ENCODE peak calls at places on chromosomes 3 and 15, in six cellular contexts. One of them, this sample, is unnamed.

GRCh38 chr15:100928632-100929280 is 9.6 kb downstream of the LRRK1 start:
- DNase-seq in neural progenitor cell: peak; percentile 17
- DNase-seq in GM12891: no peak
- DNase-seq in esophagus squamous epithelium: no peak
- DNase-seq in stimulated activated CD8-positive, alpha-beta memory T cell treated with anti-CD3 and anti-CD28 coated beads, Interleukin-2, amount 100 ng/mL, for 48 hours: no peak
- DNase-seq in activated naive CD4-positive, alpha-beta T cell treated with anti-CD3 and anti-CD28 coated beads, Interleukin-2, amount 50 U/mL, for 16 hours: no peak
- DNase-seq in this sample: no peak

GRCh38 chr3:60755094-60755493 is 496.2 kb downstream of the FHIT start:
- DNase-seq in neural progenitor cell: peak; percentile 56
- DNase-seq in GM12891: no peak
- DNase-seq in esophagus squamous epithelium: no peak
- DNase-seq in stimulated activated CD8-positive, alpha-beta memory T cell treated with anti-CD3 and anti-CD28 coated beads, Interleukin-2, amount 100 ng/mL, for 48 hours: no peak
- DNase-seq in activated naive CD4-positive, alpha-beta T cell treated with anti-CD3 and anti-CD28 coated beads, Interleukin-2, amount 50 U/mL, for 16 hours: no peak
- DNase-seq in this sample: no peak

GRCh38 chr15:59170295-59170881 is 36.3 kb upstream of the LDHAL6B start:
- DNase-seq in neural progenitor cell: peak; percentile 27
- DNase-seq in GM12891: no peak
- DNase-seq in esophagus squamous epithelium: no peak
- DNase-seq in stimulated activated CD8-positive, alpha-beta memory T cell treated with anti-CD3 and anti-CD28 coated beads, Interleukin-2, amount 100 ng/mL, for 48 hours: no peak
- DNase-seq in activated naive CD4-positive, alpha-beta T cell treated with anti-CD3 and anti-CD28 coated beads, Interleukin-2, amount 50 U/mL, for 16 hours: no peak
- DNase-seq in this sample: no peak

GRCh38 chr15:37081985-37082384 is 18.4 kb downstream of the MEIS2 start:
- DNase-seq in neural progenitor cell: no peak
- DNase-seq in GM12891: no peak
- DNase-seq in esophagus squamous epithelium: no peak
- DNase-seq in stimulated activated CD8-positive, alpha-beta memory T cell treated with anti-CD3 and anti-CD28 coated beads, Interleukin-2, amount 100 ng/mL, for 48 hours: no peak
- DNase-seq in activated naive CD4-positive, alpha-beta T cell treated with anti-CD3 and anti-CD28 coated beads, Interleukin-2, amount 50 U/mL, for 16 hours: no peak
- DNase-seq in this sample: no peak

GRCh38 chr3:52153389-52154096 is 680 bp downstream of the POC1A start:
- DNase-seq in neural progenitor cell: peak; percentile 54
- DNase-seq in GM12891: no peak
- DNase-seq in esophagus squamous epithelium: no peak
- DNase-seq in stimulated activated CD8-positive, alpha-beta memory T cell treated with anti-CD3 and anti-CD28 coated beads, Interleukin-2, amount 100 ng/mL, for 48 hours: no peak
- DNase-seq in activated naive CD4-positive, alpha-beta T cell treated with anti-CD3 and anti-CD28 coated beads, Interleukin-2, amount 50 U/mL, for 16 hours: no peak
- DNase-seq in this sample: no peak

GRCh38 chr3:71131385-71131871 is 452.1 kb downstream of the FOXP1 start:
- DNase-seq in neural progenitor cell: no peak
- DNase-seq in GM12891: no peak
- DNase-seq in esophagus squamous epithelium: no peak
- DNase-seq in stimulated activated CD8-positive, alpha-beta memory T cell treated with anti-CD3 and anti-CD28 coated beads, Interleukin-2, amount 100 ng/mL, for 48 hours: no peak
- DNase-seq in activated naive CD4-positive, alpha-beta T cell treated with anti-CD3 and anti-CD28 coated beads, Interleukin-2, amount 50 U/mL, for 16 hours: no peak
- DNase-seq in this sample: no peak

GRCh38 chr3:101377796-101378195 is 57.4 kb upstream of the IMPG2 start:
- DNase-seq in neural progenitor cell: no peak
- DNase-seq in GM12891: no peak
- DNase-seq in esophagus squamous epithelium: no peak
- DNase-seq in stimulated activated CD8-positive, alpha-beta memory T cell treated with anti-CD3 and anti-CD28 coated beads, Interleukin-2, amount 100 ng/mL, for 48 hours: no peak
- DNase-seq in activated naive CD4-positive, alpha-beta T cell treated with anti-CD3 and anti-CD28 coated beads, Interleukin-2, amount 50 U/mL, for 16 hours: no peak
- DNase-seq in this sample: no peak

GRCh38 chr15:89472785-89473256 is 23.6 kb downstream of the RHCG start:
- DNase-seq in neural progenitor cell: peak; percentile 87
- DNase-seq in GM12891: peak; percentile 72
- DNase-seq in esophagus squamous epithelium: no peak
- DNase-seq in stimulated activated CD8-positive, alpha-beta memory T cell treated with anti-CD3 and anti-CD28 coated beads, Interleukin-2, amount 100 ng/mL, for 48 hours: peak; percentile 42
- DNase-seq in activated naive CD4-positive, alpha-beta T cell treated with anti-CD3 and anti-CD28 coated beads, Interleukin-2, amount 50 U/mL, for 16 hours: no peak
- DNase-seq in this sample: no peak